ENCODE peak calls at places on chromosomes 1 and 21, in four cellular contexts. Z is stimulated activated CD4-positive, alpha-beta T cell treated with anti-CD3 and anti-CD28 coated beads, TNF-alpha, amount 100 ng/mL, for 1 hour; B is GM03348; H is smooth muscle cell of the brain vasculature. K is an unnamed sample.

GRCh38 chr1:85611856-85612255 is 31.3 kb downstream of the CCN1 start:
- DNase-seq in B (peak; percentile 90), Z (no peak), H (peak; percentile 93), K (no peak)

GRCh38 chr21:43325968-43326367 is 101.0 kb downstream of the SIK1 start:
- DNase-seq in B (no peak), Z (no peak), H (no peak), K (no peak)

GRCh38 chr1:180309338-180309737 is 79.3 kb downstream of the LHX4 start:
- DNase-seq in B (peak; percentile 53), H (no peak), Z (no peak), K (no peak)

GRCh38 chr1:81505831-81506230 is 294.9 kb upstream of the ADGRL2 start:
- DNase-seq in B (no peak), Z (no peak), H (no peak), K (no peak)

GRCh38 chr1:179229214-179230140 is at the start of gene ABL2:
- DNase-seq in H (no peak), Z (no peak), B (peak; percentile 88), K (peak; percentile 20)

GRCh38 chr1:44408181-44409018 is 3.3 kb downstream of the RNF220 start:
- DNase-seq in H (no peak), B (no peak), Z (no peak), K (no peak)

GRCh38 chr1:71494163-71494562 is 413.3 kb upstream of the ZRANB2 start:
- DNase-seq in H (no peak), B (no peak), Z (no peak), K (no peak)

GRCh38 chr1:68276448-68276847 is 44.1 kb upstream of the WLS start:
- DNase-seq in Z (no peak), H (no peak), B (no peak), K (no peak)

GRCh38 chr1:153397924-153398651 is 7.2 kb upstream of the S100A8 start:
- DNase-seq in H (no peak), Z (no peak), B (no peak), K (peak; percentile 7)

GRCh38 chr1:155003227-155003765 is 694 bp downstream of the ZBTB7B start:
- DNase-seq in B (no peak), H (no peak), Z (no peak), K (no peak)

GRCh38 chr1:161956097-161956496 is 67.6 kb downstream of the OLFML2B start:
- DNase-seq in H (no peak), Z (no peak), B (peak; percentile 70), K (no peak)

K was measured in central memory CD8-positive, alpha-beta T cell.